ENCODE peak calls at places on chromosomes 13 and 19, in six cellular contexts. D is adipocyte, R is GM23248, Z is retinal pigment epithelial cell, Y is astrocyte, V is GM12878. L is an unnamed sample.

GRCh38 chr19:39160523-39160861 is 34.9 kb downstream of the PAK4 start:
- DNase-seq in D (peak), R (peak), Z (no peak), Y (peak), V (no peak), L (no peak)

GRCh38 chr13:45492538-45492937 is 27.8 kb downstream of the COG3 start:
- DNase-seq in D (peak), R (no peak), Z (no peak), Y (no peak), V (no peak), L (no peak)

GRCh38 chr19:51542699-51543098 is 11.2 kb upstream of the SIGLEC6 start:
- DNase-seq in D (no peak), R (no peak), Z (no peak), Y (no peak), V (no peak), L (no peak)

GRCh38 chr19:18438331-18439024 is 545 bp upstream of the ISYNA1 start:
- DNase-seq in D (peak), R (peak), Z (no peak), Y (no peak), V (no peak), L (no peak)

GRCh38 chr13:76799696-76800095 is 86.5 kb downstream of the KCTD12 start:
- DNase-seq in D (no peak), R (peak), Z (peak), Y (peak), V (no peak), L (peak)

GRCh38 chr13:48615017-48615416 is 38.7 kb upstream of the CYSLTR2 start:
- DNase-seq in D (no peak), R (no peak), Z (no peak), Y (no peak), V (no peak), L (no peak)

GRCh38 chr19:31348416-31349159 is 648 bp downstream of the TSHZ3 start:
- DNase-seq in D (peak), R (peak), Z (no peak), Y (peak), V (no peak), L (no peak)

GRCh38 chr13:31909889-31910551 is 121.6 kb upstream of the FRY start:
- DNase-seq in D (peak), R (peak), Z (no peak), Y (peak), V (peak), L (no peak)

GRCh38 chr13:71522976-71523517 is 344.0 kb downstream of the DACH1 start:
- DNase-seq in D (no peak), R (no peak), Z (no peak), Y (no peak), V (no peak), L (no peak)

GRCh38 chr13:77290342-77290741 is 36.6 kb downstream of the MYCBP2 start:
- DNase-seq in D (no peak), R (no peak), Z (no peak), Y (no peak), V (no peak), L (no peak)

GRCh38 chr13:111505175-111505777 is 184.8 kb downstream of the TEX29 start:
- DNase-seq in D (no peak), R (peak), Z (no peak), Y (no peak), V (no peak), L (no peak)

GRCh38 chr19:6685482-6685881 is 15.5 kb upstream of the TNFSF14 start:
- DNase-seq in D (no peak), R (no peak), Z (no peak), Y (no peak), V (no peak), L (no peak)

GRCh38 chr19:55647732-55648656 is at the start of gene CCDC106:
- DNase-seq in D (peak), R (peak), Z (no peak), Y (peak), V (no peak), L (peak)

GRCh38 chr13:80033286-80033685 is 307.6 kb downstream of the SPRY2 start:
- DNase-seq in D (no peak), R (no peak), Z (no peak), Y (no peak), V (no peak), L (no peak)

GRCh38 chr13:30340367-30341184 is 33.2 kb upstream of the KATNAL1 start:
- DNase-seq in D (peak), R (peak), Z (no peak), Y (peak), V (no peak), L (no peak)

GRCh38 chr13:95784891-95785290 is 108.0 kb downstream of the DNAJC3 start:
- DNase-seq in D (peak), R (peak), Z (peak), Y (peak), V (no peak), L (no peak)

GRCh38 chr19:38745316-38745715 is 1.0 kb upstream of the CAPN12 start:
- DNase-seq in D (no peak), R (no peak), Z (no peak), Y (no peak), V (no peak), L (no peak)

GRCh38 chr19:20423381-20424207 is 142.0 kb downstream of the ZNF737 start:
- DNase-seq in D (peak), R (peak), Z (no peak), Y (peak), V (no peak), L (peak)

GRCh38 chr13:45120967-45121366 is 657 bp downstream of the GTF2F2 start:
- DNase-seq in D (no peak), R (no peak), Z (no peak), Y (no peak), V (no peak), L (no peak)

GRCh38 chr13:93307166-93307565 is 80.6 kb downstream of the GPC6 start:
- DNase-seq in D (no peak), R (peak), Z (no peak), Y (peak), V (no peak), L (no peak)

GRCh38 chr13:31755803-31756212 is 16.5 kb downstream of the RXFP2 start:
- DNase-seq in D (peak), R (peak), Z (no peak), Y (peak), V (no peak), L (no peak)

GRCh38 chr13:89965252-89965651 is 1382.2 kb upstream of the MIR17HG start:
- DNase-seq in D (no peak), R (no peak), Z (no peak), Y (no peak), V (no peak), L (no peak)

GRCh38 chr13:100156786-100157185 is 67.9 kb downstream of the PCCA start:
- DNase-seq in D (peak), R (peak), Z (no peak), Y (peak), V (no peak), L (no peak)

GRCh38 chr13:39942901-39943273 is 287.4 kb downstream of the COG6 start:
- DNase-seq in D (peak), R (peak), Z (peak), Y (peak), V (peak), L (no peak)

DNA sequence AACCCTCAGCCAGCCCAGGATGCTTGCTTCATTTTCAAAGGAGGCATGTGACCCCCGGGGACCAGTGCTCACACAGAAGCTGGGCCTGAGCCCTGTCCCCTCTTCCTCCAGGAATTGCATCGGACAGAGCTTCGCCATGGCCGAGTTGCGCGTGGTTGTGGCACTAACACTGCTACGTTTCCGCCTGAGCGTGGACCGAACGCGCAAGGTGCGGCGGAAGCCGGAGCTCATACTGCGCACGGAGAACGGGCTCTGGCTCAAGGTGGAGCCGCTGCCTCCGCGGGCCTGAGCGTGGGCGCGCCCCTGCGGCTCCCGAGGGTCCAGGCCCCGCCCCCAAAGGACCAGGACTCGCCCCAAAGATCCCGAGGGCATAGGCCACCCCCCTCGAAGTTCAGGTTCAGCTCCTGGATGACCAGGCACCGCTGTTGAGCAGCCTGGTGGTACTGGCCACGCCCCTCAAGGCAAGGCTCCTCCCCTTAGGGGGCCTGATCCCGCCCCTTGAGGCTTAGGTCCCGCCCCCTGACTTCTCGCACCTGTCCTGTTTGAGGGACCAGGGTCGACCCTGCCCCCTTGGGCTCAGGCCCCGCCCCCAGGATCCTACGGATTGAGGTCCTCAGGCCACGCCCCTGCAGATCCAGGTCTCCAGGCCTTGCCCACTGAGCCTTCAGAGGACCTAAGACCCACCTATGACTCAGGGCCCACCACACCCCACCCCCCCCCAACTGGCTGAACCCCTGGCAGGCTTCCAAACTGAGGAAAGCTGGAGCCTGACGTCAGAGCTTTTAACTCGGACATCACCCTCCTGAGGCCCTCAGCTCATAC is 43.1 kb downstream of the CYP4F22 start:
- DNase-seq in D (no peak), R (peak), Z (no peak), Y (no peak), V (no peak), L (peak)
- H3K4me3 ChIP-seq in D (peak), R (no peak), Z (peak), Y (no peak), V (no peak), L (peak)

GRCh38 chr19:58265100-58265499 is 13.7 kb upstream of the ZNF8 start:
- DNase-seq in D (no peak), R (no peak), Z (no peak), Y (no peak), V (no peak), L (no peak)

GRCh38 chr19:58261968-58262921 is 16.5 kb upstream of the ZNF8 start:
- DNase-seq in D (no peak), R (peak), Z (no peak), Y (no peak), V (no peak), L (no peak)

GRCh38 chr19:58262922-58263296 is 15.8 kb upstream of the ZNF8 start:
- DNase-seq in D (no peak), R (no peak), Z (no peak), Y (no peak), V (no peak), L (no peak)

DNA sequence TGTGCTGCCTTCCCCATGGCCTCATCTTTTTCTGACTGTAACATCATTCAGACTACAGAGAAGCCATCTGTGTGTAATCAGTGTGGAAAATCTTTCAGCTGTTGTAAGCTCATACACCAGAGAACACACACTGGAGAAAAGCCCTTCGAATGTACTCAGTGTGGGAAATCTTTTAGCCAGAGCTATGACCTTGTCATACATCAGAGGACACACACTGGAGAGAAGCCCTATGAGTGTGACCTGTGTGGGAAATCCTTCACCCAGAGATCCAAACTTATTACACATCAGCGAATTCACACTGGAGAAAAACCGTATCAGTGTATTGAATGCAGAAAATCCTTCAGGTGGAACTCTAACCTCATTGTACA is 17.2 kb upstream of the ZNF8 start:
- DNase-seq in D (no peak), R (peak), Z (no peak), Y (no peak), V (no peak), L (no peak)
- H3K4me3 ChIP-seq in D (peak), R (no peak), Z (no peak), Y (no peak), V (no peak), L (no peak)

DNA sequence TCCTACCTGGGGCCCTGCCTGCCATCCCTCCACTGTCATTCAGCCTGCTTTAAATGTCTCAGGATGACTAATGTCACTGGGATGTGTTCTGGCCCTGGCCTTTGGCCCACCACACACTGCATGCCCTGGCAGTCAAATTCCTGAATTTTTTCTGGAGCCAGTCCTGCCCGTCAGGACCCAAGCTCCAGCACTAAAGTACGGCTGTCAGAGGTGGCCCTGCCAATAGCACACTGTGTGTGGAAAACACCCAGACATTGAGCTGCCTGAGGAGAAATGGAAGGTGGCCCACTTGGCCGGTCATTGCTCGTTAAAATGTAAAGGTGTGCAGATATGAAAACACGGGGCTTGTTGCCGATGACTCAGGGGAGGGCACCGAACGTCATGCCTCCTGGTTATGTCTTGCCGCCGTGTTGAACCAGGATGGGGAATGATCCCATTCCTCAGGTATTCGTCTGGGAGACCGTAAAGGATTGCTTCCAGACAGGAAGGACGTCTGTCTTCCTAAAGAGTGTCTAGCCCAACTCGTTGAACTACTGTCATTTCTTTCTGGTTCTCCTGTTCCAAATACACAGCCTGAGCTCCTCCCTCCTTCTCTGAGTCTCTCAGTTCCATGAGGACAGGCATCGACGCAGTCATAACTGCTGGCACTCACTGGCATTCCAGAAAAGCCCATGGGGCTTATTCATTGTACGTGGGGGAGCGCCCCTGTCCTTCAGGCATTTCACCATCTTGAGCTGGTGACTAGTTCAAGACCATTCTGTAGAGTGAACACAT is 40.6 kb downstream of the COL4A2 start:
- DNase-seq in D (peak), R (peak), Z (peak), Y (peak), V (no peak), L (no peak)
- H3K4me3 ChIP-seq in D (peak), R (peak), Z (no peak), Y (peak), V (no peak), L (no peak)

GRCh38 chr13:98481511-98481951 is 95.4 kb downstream of the STK24 start:
- DNase-seq in D (no peak), R (no peak), Z (no peak), Y (no peak), V (no peak), L (no peak)

GRCh38 chr13:98485561-98485960 is 91.3 kb downstream of the STK24 start:
- DNase-seq in D (no peak), R (no peak), Z (no peak), Y (no peak), V (no peak), L (no peak)

GRCh38 chr13:98482476-98483444 is 94.1 kb downstream of the STK24 start:
- DNase-seq in D (peak), R (peak), Z (peak), Y (peak), V (no peak), L (peak)

GRCh38 chr13:98484289-98485219 is 92.4 kb downstream of the STK24 start:
- DNase-seq in D (peak), R (peak), Z (peak), Y (peak), V (no peak), L (peak)

GRCh38 chr13:98483636-98484288 is 93.1 kb downstream of the STK24 start:
- DNase-seq in D (peak), R (peak), Z (no peak), Y (no peak), V (no peak), L (no peak)
- H3K4me3 ChIP-seq in D (peak), R (peak), Z (peak), Y (no peak), V (no peak), L (no peak)

GRCh38 chr19:48500830-48501445 is 10.7 kb downstream of the LMTK3 start:
- DNase-seq in D (no peak), R (no peak), Z (no peak), Y (no peak), V (no peak), L (no peak)

GRCh38 chr19:48501961-48502719 is 9.5 kb downstream of the LMTK3 start:
- DNase-seq in D (peak), R (peak), Z (peak), Y (no peak), V (peak), L (peak)

GRCh38 chr19:48501446-48501960 is 10.1 kb downstream of the LMTK3 start:
- DNase-seq in D (no peak), R (no peak), Z (no peak), Y (no peak), V (peak), L (peak)

GRCh38 chr19:48499352-48500090 is 12.1 kb downstream of the LMTK3 start:
- DNase-seq in D (no peak), R (no peak), Z (no peak), Y (no peak), V (no peak), L (no peak)

DNA sequence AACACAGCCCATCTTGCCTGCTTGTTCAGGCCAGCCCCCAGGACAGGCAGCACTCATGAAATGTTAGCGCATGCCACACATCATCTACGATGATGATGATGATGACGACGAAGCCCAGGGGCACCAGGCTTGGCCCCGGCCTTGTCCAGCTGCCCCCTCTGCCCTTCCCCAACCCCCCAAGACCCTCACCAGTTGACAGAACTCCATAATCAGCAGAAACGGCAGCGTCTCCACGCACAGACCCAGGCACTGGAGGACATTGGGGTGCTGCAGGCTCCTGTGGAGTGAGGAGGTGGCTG is 9.0 kb downstream of the LMTK3 start:
- DNase-seq in D (no peak), R (no peak), Z (no peak), Y (no peak), V (no peak), L (no peak)
- H3K4me3 ChIP-seq in D (no peak), R (no peak), Z (no peak), Y (no peak), V (no peak), L (no peak)

GRCh38 chr13:20721058-20721453 is 17.6 kb downstream of the IL17D start:
- DNase-seq in D (no peak), R (no peak), Z (no peak), Y (no peak), V (no peak), L (no peak)
- H3K4me3 ChIP-seq in D (no peak), R (no peak), Z (no peak), Y (no peak), V (no peak), L (no peak)

GRCh38 chr13:41462427-41462826 is 5.1 kb downstream of the RGCC start:
- DNase-seq in D (no peak), R (no peak), Z (no peak), Y (no peak), V (no peak), L (no peak)
- H3K4me3 ChIP-seq in D (no peak), R (no peak), Z (no peak), Y (no peak), V (no peak), L (no peak)

L was measured in GM06990.